ENCODE peak calls at places on chromosomes 5 and 9, in six cellular contexts. U, K, V, B, F and Z are unnamed samples.
A peak's percentile ranks its signal among the peaks of the same experiment; 100 is the strongest.

GRCh38 chr5:447501-447900 is 4.5 kb downstream of the EXOC3 start:
- DNase-seq in U (no peak), K (peak; percentile 10), V (peak; percentile 46), B (no peak), F (no peak), Z (no peak)

GRCh38 chr9:23824241-23825142 is 1.5 kb downstream of the ELAVL2 start:
- DNase-seq in U (no peak), K (peak; percentile 26), V (no peak), B (no peak), F (no peak), Z (no peak)

GRCh38 chr5:83470920-83471404 is 582 bp upstream of the VCAN start:
- DNase-seq in U (no peak), K (peak; percentile 15), V (no peak), B (no peak), F (no peak), Z (peak; percentile 22)

GRCh38 chr9:130117816-130118632 is 54.2 kb upstream of the NCS1 start:
- DNase-seq in U (peak; percentile 26), K (no peak), V (no peak), B (peak; percentile 64), F (peak; percentile 81), Z (peak; percentile 74)

GRCh38 chr5:1406681-1407640 is 38.3 kb downstream of the SLC6A3 start:
- DNase-seq in U (no peak), K (no peak), V (no peak), B (no peak), F (no peak), Z (no peak)

GRCh38 chr5:140366770-140367630 is 7.0 kb downstream of the SLC4A9 start:
- DNase-seq in U (no peak), K (no peak), V (peak; percentile 16), B (no peak), F (no peak), Z (no peak)

GRCh38 chr9:109241931-109242330 is 74.9 kb upstream of the FRRS1L start:
- DNase-seq in U (no peak), K (no peak), V (no peak), B (no peak), F (no peak), Z (no peak)

GRCh38 chr5:95471922-95472321 is 80.8 kb downstream of the FAM81B start:
- DNase-seq in U (peak; percentile 73), K (no peak), V (no peak), B (no peak), F (peak; percentile 41), Z (no peak)

GRCh38 chr5:121108725-121109124 is 644.6 kb downstream of the PRR16 start:
- DNase-seq in U (no peak), K (peak; percentile 48), V (no peak), B (no peak), F (no peak), Z (no peak)

GRCh38 chr5:56480305-56481146 is 247.4 kb upstream of the ANKRD55 start:
- DNase-seq in U (peak; percentile 69), K (peak; percentile 82), V (peak; percentile 56), B (peak; percentile 16), F (peak; percentile 42), Z (peak; percentile 87)

GRCh38 chr5:151023047-151023615 is 2.7 kb downstream of the GPX3 start:
- DNase-seq in U (peak; percentile 17), K (peak; percentile 91), V (no peak), B (peak; percentile 97), F (peak; percentile 48), Z (peak; percentile 91)
- H3K4me3 ChIP-seq in U (no peak overlapping the region), K (no peak overlapping the region), V (no peak overlapping the region), B (peak overlapping the region; percentile 95), F (no peak overlapping the region), Z (no peak overlapping the region)

GRCh38 chr9:134659688-134660131 is 18.1 kb downstream of the COL5A1 start:
- DNase-seq in U (no peak), K (no peak), V (peak; percentile 11), B (no peak), F (no peak), Z (peak; percentile 71)

GRCh38 chr9:134661299-134661698 is 19.7 kb downstream of the COL5A1 start:
- DNase-seq in U (no peak), K (no peak), V (no peak), B (no peak), F (peak; percentile 62), Z (peak; percentile 79)

GRCh38 chr9:134661791-134662142 is 20.2 kb downstream of the COL5A1 start:
- DNase-seq in U (no peak), K (no peak), V (no peak), B (no peak), F (peak; percentile 87), Z (no peak)

GRCh38 chr9:134662143-134662876 is 20.7 kb downstream of the COL5A1 start:
- DNase-seq in U (peak; percentile 90), K (peak; percentile 42), V (no peak), B (peak; percentile 34), F (peak; percentile 93), Z (peak; percentile 99)

DNA sequence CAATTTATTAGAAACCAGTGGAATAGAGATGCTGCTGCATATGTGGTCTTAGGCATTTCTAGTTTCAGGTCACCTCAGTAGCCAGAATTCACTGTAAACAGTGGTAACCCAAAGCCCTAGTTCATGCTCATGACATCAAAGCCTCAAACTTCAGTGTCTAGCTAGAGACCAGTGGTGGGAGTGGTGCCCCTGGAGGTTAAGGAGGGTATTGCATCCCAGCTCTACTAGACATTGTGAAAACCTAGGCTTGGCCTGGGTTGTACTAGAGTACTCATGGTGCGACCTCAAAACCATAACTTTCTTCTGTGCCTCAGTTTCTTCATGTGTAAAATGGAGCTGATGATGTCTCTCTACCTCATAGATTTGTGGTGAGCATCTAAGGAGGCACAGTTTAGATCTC is 18.8 kb downstream of the COL5A1 start:
- DNase-seq in U (peak; percentile 38), K (no peak), V (no peak), B (no peak), F (peak; percentile 45), Z (no peak)
- TF ChIP-seq CTCF in U (peak; percentile 82), K (no peak), V (no peak), B (no peak), F (peak; percentile 82), Z (peak; percentile 86)

GRCh38 chr5:91280062-91280941 is 102.8 kb downstream of the ARRDC3 start:
- DNase-seq in U (peak; percentile 99), K (peak; percentile 93), V (peak; percentile 93), B (peak; percentile 93), F (peak; percentile 97), Z (peak; percentile 97)
- H3K4me3 ChIP-seq in U (peak overlapping the region; percentile 61), K (peak overlapping the region; percentile 67), V (peak overlapping the region; percentile 64), B (peak overlapping the region; percentile 61), F (peak overlapping the region; percentile 50), Z (peak overlapping the region; percentile 63)

GRCh38 chr9:124133752-124134151 is 122.2 kb downstream of the LHX2 start:
- DNase-seq in U (peak; percentile 58), K (peak; percentile 56), V (peak; percentile 35), B (no peak), F (peak; percentile 36), Z (peak; percentile 28)
- TF ChIP-seq CTCF in U (peak; percentile 66), K (no peak), V (peak; percentile 22), B (no peak), F (peak; percentile 31), Z (peak; percentile 39)

GRCh38 chr9:89850153-89850552 is 245.3 kb downstream of the GADD45G start:
- DNase-seq in U (no peak), K (no peak), V (no peak), B (no peak), F (no peak), Z (no peak)

GRCh38 chr9:89849096-89849495 is 244.3 kb downstream of the GADD45G start:
- DNase-seq in U (no peak), K (no peak), V (no peak), B (no peak), F (no peak), Z (no peak)

GRCh38 chr9:89845862-89846261 is 241.1 kb downstream of the GADD45G start:
- DNase-seq in U (no peak), K (no peak), V (no peak), B (no peak), F (no peak), Z (no peak)

GRCh38 chr9:89850633-89851325 is 246.0 kb downstream of the GADD45G start:
- DNase-seq in U (no peak), K (no peak), V (peak; percentile 58), B (peak; percentile 42), F (peak; percentile 31), Z (no peak)

DNA sequence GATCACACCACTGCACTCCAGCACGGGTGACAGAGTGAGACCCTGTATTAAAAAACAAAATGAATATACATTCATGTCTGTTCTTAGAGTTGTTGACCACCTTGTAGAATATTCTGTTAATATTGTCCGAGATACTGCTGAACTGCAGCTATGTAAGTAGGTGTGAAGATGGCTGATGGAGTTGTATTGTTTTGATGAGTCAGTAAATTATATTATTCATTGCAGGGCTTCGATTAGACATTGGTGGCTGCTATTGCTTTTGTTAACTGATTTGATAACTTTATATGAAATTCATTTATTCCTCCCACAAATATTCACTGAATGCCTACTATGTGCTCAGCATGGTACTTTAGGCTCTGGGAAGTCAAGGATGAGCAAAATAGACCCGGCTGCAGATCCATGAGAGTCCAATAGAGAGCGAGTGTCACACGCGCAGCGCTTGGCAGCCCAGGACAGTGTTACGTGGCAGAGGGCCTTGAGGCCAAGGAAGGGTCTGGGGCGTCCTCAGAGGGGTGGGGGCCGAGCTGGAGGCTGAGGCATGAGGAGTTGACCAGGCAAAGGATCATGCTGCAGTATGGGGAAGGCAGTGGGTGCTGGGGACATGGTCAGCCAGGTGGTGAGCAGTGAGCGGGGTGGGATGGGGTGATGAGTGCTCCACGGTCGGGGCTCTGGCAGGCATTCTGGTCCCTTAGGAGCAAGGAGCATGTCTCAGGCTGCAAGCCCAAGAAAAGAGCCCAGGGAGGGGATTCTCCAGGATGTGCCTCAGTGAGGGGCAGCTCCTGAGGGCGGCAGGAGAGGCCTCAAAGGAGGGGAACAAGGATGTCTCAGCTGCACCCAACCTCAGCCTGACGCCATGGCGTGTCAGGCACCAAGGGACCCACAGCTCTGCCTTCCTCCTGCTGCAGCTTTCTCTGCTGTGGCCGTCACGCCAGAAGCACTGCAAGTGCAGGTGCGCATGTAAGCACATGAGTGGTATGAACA is 243.5 kb downstream of the GADD45G start:
- DNase-seq in U (no peak), K (no peak), V (no peak), B (no peak), F (no peak), Z (no peak)
- H3K4me3 ChIP-seq in U (no peak overlapping the region), K (no peak overlapping the region), V (no peak overlapping the region), B (no peak overlapping the region), F (no peak overlapping the region), Z (no peak overlapping the region)

GRCh38 chr9:104028827-104029226 is 65.3 kb upstream of the SMC2 start:
- DNase-seq in U (no peak), K (no peak), V (no peak), B (no peak), F (no peak), Z (no peak)

GRCh38 chr9:104027295-104027694 is 66.8 kb upstream of the SMC2 start:
- DNase-seq in U (no peak), K (no peak), V (no peak), B (no peak), F (no peak), Z (no peak)

GRCh38 chr9:104025109-104025508 is 69.0 kb upstream of the SMC2 start:
- DNase-seq in U (no peak), K (no peak), V (no peak), B (no peak), F (peak; percentile 45), Z (no peak)

GRCh38 chr9:104025945-104026344 is 68.2 kb upstream of the SMC2 start:
- DNase-seq in U (peak; percentile 14), K (no peak), V (no peak), B (no peak), F (peak; percentile 33), Z (peak; percentile 15)
- TF ChIP-seq CTCF in U (no peak), K (no peak), V (no peak), B (no peak), F (peak; percentile 17), Z (no peak)